ENCODE peak calls at places on chromosomes 5 and 9, in six cellular contexts. P is kidney; I is right atrium auricular region; W is foreskin fibroblast; M is CD4-positive, alpha-beta T cell; B is type B pancreatic cell. O is an unnamed sample.

GRCh38 chr5:15601274-15601673 is 101.3 kb downstream of the FBXL7 start:
- DNase-seq in P (no peak), I (no peak), W (no peak), M (no peak), B (no peak), O (no peak)

GRCh38 chr9:86239053-86239770 is 20.2 kb downstream of the C9orf153 start:
- DNase-seq in P (no peak), I (no peak), W (no peak), M (no peak), B (peak; percentile 43), O (no peak)

GRCh38 chr9:113886003-113886324 is 9.9 kb downstream of the ZNF618 start:
- DNase-seq in P (no peak), I (no peak), W (no peak), M (no peak), B (no peak), O (peak; percentile 60)

GRCh38 chr5:139708877-139709586 is 60.9 kb downstream of the CXXC5 start:
- DNase-seq in P (peak; percentile 91), I (no peak), W (peak; percentile 79), M (no peak), B (peak; percentile 79), O (peak; percentile 91)

GRCh38 chr5:135564305-135564704 is 14.5 kb downstream of the CXCL14 start:
- DNase-seq in P (no peak), I (no peak), W (no peak), M (no peak), B (no peak), O (no peak)

GRCh38 chr5:107134931-107135330 is 535.8 kb downstream of the EFNA5 start:
- DNase-seq in P (no peak), I (no peak), W (peak; percentile 7), M (no peak), B (no peak), O (no peak)

GRCh38 chr9:131733601-131734061 is 6.2 kb downstream of the RAPGEF1 start:
- DNase-seq in P (peak; percentile 77), I (no peak), W (peak; percentile 76), M (no peak), B (no peak), O (no peak)

GRCh38 chr5:122099060-122099790 is 21.2 kb upstream of the LOX start:
- DNase-seq in P (no peak), I (no peak), W (peak; percentile 82), M (no peak), B (no peak), O (no peak)

GRCh38 chr9:134253596-134254205 is 72.6 kb upstream of the RXRA start:
- DNase-seq in P (no peak), I (no peak), W (peak; percentile 33), M (no peak), B (no peak), O (no peak)

GRCh38 chr9:108991479-108991878 is 21.8 kb downstream of the CTNNAL1 start:
- DNase-seq in P (no peak), I (no peak), W (no peak), M (no peak), B (no peak), O (no peak)

GRCh38 chr5:16574789-16575785 is 41.7 kb downstream of the RETREG1 start:
- DNase-seq in P (no peak), I (no peak), W (peak; percentile 67), M (no peak), B (no peak), O (no peak)

GRCh38 chr5:1516615-1517601 is 6.9 kb downstream of the LPCAT1 start:
- DNase-seq in P (peak; percentile 79), I (peak; percentile 57), W (peak; percentile 47), M (no peak), B (no peak), O (peak; percentile 74)

GRCh38 chr9:76658510-76659231 is 105.6 kb upstream of the PCA3 start:
- DNase-seq in P (no peak), I (no peak), W (peak; percentile 60), M (no peak), B (no peak), O (no peak)

GRCh38 chr5:110873773-110874437 is 135.1 kb downstream of the SLC25A46 start:
- DNase-seq in P (no peak), I (no peak), W (no peak), M (no peak), B (no peak), O (no peak)

GRCh38 chr9:104863180-104863883 is 64.6 kb downstream of the ABCA1 start:
- DNase-seq in P (no peak), I (no peak), W (peak; percentile 76), M (peak; percentile 23), B (no peak), O (no peak)

GRCh38 chr5:168159425-168159824 is 132.0 kb upstream of the WWC1 start:
- DNase-seq in P (peak; percentile 88), I (no peak), W (no peak), M (no peak), B (no peak), O (no peak)

GRCh38 chr5:97131139-97131710 is 11.2 kb downstream of the LIX1 start:
- DNase-seq in P (no peak), I (no peak), W (no peak), M (no peak), B (no peak), O (no peak)

GRCh38 chr5:5573798-5574380 is 151.4 kb downstream of the ICE1 start:
- DNase-seq in P (no peak), I (no peak), W (no peak), M (no peak), B (no peak), O (no peak)

GRCh38 chr9:16869140-16869903 is 1.1 kb downstream of the BNC2 start:
- DNase-seq in P (no peak), I (peak; percentile 67), W (peak; percentile 7), M (no peak), B (no peak), O (no peak)

GRCh38 chr5:132777209-132778069 is at the start of gene SEPTIN8:
- DNase-seq in P (peak; percentile 88), I (peak; percentile 73), W (no peak), M (no peak), B (no peak), O (peak; percentile 87)

GRCh38 chr9:71858812-71859211 is 52.2 kb downstream of the ABHD17B start:
- DNase-seq in P (no peak), I (no peak), W (peak; percentile 10), M (no peak), B (no peak), O (no peak)

GRCh38 chr9:103242025-103242424 is 246.9 kb downstream of the CYLC2 start:
- DNase-seq in P (no peak), I (no peak), W (no peak), M (no peak), B (no peak), O (no peak)

GRCh38 chr5:78647411-78647818 is 1.2 kb downstream of the LHFPL2 start:
- DNase-seq in P (no peak), I (no peak), W (no peak), M (no peak), B (no peak), O (no peak)

GRCh38 chr5:138651767-138652117 is 76.5 kb upstream of the HSPA9 start:
- DNase-seq in P (no peak), I (no peak), W (no peak), M (no peak), B (no peak), O (no peak)
- TF ChIP-seq CTCF in P (no peak), I (no peak), W (no peak), M (no peak), B (no peak), O (no peak)

DNA sequence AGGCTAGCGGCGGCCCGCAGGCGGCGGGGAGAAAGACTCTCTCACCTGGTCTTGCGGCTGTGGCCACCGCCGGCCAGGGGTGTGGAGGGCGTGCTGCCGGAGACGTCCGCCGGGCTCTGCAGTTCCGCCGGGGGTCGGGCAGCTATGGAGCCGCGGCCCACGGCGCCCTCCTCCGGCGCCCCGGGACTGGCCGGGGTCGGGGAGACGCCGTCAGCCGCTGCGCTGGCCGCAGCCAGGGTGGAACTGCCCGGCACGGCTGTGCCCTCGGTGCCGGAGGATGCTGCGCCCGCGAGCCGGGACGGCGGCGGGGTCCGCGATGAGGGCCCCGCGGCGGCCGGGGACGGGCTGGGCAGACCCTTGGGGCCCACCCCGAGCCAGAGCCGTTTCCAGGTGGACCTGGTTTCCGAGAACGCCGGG is 253 bp downstream of the SLC12A2 start:
- DNase-seq in P (no peak), I (no peak), W (peak; percentile 56), M (no peak), B (peak; percentile 82), O (peak; percentile 92)
- TF ChIP-seq CTCF in P (no peak), I (peak; percentile 73), W (peak; percentile 22), M (no peak), B (peak; percentile 48), O (peak; percentile 71)

DNA sequence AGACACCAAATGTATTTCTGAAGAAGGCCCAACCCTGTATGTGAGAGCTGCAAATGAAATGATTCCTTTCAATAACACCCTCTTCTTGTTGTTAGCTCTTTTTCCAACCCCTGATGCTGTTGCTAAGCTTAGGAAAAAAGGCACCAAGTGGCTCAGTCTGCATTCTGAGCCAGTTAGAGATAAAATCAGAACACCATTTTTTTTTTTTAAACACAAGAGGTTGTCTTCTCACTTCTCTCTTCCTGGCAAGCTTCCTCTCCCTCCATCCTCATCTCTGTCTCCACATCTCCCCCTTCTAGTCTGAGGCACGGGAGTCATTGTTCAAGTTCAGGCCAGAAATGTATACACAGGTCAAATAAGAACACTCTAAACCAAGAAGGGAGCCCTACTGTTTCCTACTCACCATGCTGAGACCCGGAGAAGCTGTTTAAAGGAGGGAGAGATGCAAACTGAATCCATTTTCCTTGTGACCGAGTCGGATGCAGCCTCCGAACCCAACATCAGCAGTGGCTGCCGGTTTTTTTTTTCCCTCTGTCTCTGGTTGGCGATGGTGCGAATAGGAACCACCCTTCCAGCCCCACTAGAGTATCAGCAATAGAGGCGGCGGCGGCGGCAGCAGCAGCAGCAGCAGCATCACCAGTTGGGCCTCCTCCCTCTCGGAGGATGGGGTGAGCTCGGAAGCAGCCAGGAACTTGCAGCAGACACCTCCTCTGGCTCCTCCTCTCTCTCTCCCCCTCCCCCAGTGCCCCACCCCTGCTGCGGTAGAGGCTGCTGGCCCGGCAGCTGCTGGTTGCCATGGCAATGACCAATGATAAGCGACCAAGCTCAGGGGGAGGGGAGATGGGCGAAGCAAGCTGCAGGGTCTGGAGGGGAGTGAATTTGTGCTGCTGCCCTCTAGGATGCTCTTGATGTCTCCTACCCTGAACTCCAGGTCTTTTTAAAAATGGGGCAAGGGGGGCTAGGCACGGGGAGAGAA is at the start of gene JAKMIP2:
- DNase-seq in P (peak; percentile 86), I (peak; percentile 58), W (peak; percentile 0), M (peak; percentile 72), B (peak; percentile 93), O (peak; percentile 90)
- TF ChIP-seq CTCF in P (no peak), I (no peak), W (no peak), M (no peak), B (peak; percentile 43), O (no peak)

DNA sequence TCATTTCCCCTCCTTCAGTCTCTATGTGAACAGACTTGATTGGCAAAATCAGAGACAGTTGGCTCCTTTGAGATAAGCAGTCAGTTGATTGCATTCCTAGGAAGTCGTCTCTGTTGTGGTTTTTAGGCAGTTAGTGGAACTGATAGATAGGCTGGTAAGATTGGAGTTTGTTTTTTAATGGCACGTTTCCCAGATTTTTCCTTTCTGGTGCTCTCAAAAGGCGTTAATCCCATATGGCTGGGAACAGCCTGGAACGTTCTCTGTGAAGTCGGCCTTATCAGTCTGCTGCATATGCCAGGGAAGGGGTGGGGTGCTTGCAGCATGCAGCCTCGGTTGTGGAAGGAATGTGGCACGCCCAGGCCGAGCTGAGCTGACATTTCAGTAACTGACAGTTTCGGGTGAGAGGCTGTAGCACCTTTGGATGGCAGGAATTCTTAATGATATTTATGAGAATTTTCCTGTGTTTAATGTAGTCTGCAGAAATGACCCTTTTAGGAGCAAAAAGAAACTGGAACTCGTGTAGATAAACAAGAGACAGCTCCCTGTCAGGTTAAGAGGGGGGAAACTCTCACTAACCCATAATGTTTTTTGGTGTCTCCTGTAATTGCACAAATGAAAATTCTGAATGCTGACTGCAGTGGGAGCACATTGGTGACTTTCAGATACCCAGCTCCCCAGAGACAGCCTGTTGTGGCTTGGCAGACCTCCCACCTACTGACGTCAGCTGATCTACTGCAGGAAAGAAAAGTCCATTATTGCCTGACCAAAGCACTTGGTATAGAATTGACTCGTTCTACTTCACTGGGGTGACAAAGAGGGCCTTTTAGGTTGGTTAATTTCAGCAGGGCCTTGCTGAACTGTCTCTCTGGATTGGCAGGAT is 6.3 kb downstream of the SPTAN1 start:
- DNase-seq in P (peak; percentile 93), I (peak; percentile 89), W (peak; percentile 84), M (no peak), B (no peak), O (no peak)
- TF ChIP-seq CTCF in P (no peak), I (no peak), W (no peak), M (no peak), B (no peak), O (no peak)

O was measured in osteocyte.